ENCODE peak calls at places on chromosomes 7 and 10, in six cellular contexts. One of them, this sample, is unnamed.
A peak's percentile ranks its signal among the peaks of the same experiment; 100 is the strongest.

GRCh38 chr10:62934258-62934657 is 118.1 kb upstream of the EGR2 start:
- DNase-seq in IMR-90: no peak
- DNase-seq in brain microvascular endothelial cell: no peak
- DNase-seq in testis: no peak
- DNase-seq in GM06990: no peak
- DNase-seq in thoracic aorta: no peak
- DNase-seq in this sample: no peak

GRCh38 chr7:27160147-27160545 is 3.7 kb upstream of the HOXA7 start:
- DNase-seq in IMR-90: no peak
- DNase-seq in brain microvascular endothelial cell: no peak
- DNase-seq in testis: no peak
- DNase-seq in GM06990: no peak
- DNase-seq in thoracic aorta: no peak
- DNase-seq in this sample: no peak

GRCh38 chr10:86964061-86964846 is 4.0 kb upstream of the ADIRF start:
- DNase-seq in IMR-90: no peak
- DNase-seq in brain microvascular endothelial cell: no peak
- DNase-seq in testis: peak; percentile 12
- DNase-seq in GM06990: peak; percentile 18
- DNase-seq in thoracic aorta: no peak
- DNase-seq in this sample: peak; percentile 29

GRCh38 chr10:51302316-51302715 is 228.0 kb downstream of the PRKG1 start:
- DNase-seq in IMR-90: peak; percentile 69
- DNase-seq in brain microvascular endothelial cell: no peak
- DNase-seq in testis: no peak
- DNase-seq in GM06990: no peak
- DNase-seq in thoracic aorta: no peak
- DNase-seq in this sample: no peak

GRCh38 chr7:31735991-31736982 is 49.3 kb downstream of the PPP1R17 start:
- DNase-seq in IMR-90: peak; percentile 51
- DNase-seq in brain microvascular endothelial cell: peak; percentile 48
- DNase-seq in testis: peak; percentile 73
- DNase-seq in GM06990: peak; percentile 13
- DNase-seq in thoracic aorta: no peak
- DNase-seq in this sample: no peak

GRCh38 chr10:125204400-125204799 is 44.0 kb upstream of the CTBP2 start:
- DNase-seq in IMR-90: no peak
- DNase-seq in brain microvascular endothelial cell: no peak
- DNase-seq in testis: no peak
- DNase-seq in GM06990: no peak
- DNase-seq in thoracic aorta: no peak
- DNase-seq in this sample: no peak

GRCh38 chr10:118401708-118402107 is 59.6 kb upstream of the FAM204A start:
- DNase-seq in IMR-90: no peak
- DNase-seq in brain microvascular endothelial cell: no peak
- DNase-seq in testis: no peak
- DNase-seq in GM06990: no peak
- DNase-seq in thoracic aorta: no peak
- DNase-seq in this sample: no peak

GRCh38 chr7:142348100-142348499 is 90.2 kb upstream of the PRSS58 start:
- DNase-seq in IMR-90: no peak
- DNase-seq in brain microvascular endothelial cell: no peak
- DNase-seq in testis: no peak
- DNase-seq in GM06990: no peak
- DNase-seq in thoracic aorta: no peak
- DNase-seq in this sample: no peak

GRCh38 chr7:155291045-155291530 is 6.6 kb upstream of the INSIG1 start:
- DNase-seq in IMR-90: peak; percentile 66
- DNase-seq in brain microvascular endothelial cell: peak; percentile 69
- DNase-seq in testis: no peak
- DNase-seq in GM06990: no peak
- DNase-seq in thoracic aorta: no peak
- DNase-seq in this sample: no peak

GRCh38 chr7:31890198-31890597 is 180.0 kb downstream of the PDE1C start:
- DNase-seq in IMR-90: peak; percentile 33
- DNase-seq in brain microvascular endothelial cell: no peak
- DNase-seq in testis: peak; percentile 23
- DNase-seq in GM06990: peak; percentile 52
- DNase-seq in thoracic aorta: no peak
- DNase-seq in this sample: no peak

GRCh38 chr10:71551970-71552369 is 155.2 kb downstream of the CDH23 start:
- DNase-seq in IMR-90: no peak
- DNase-seq in brain microvascular endothelial cell: no peak
- DNase-seq in testis: no peak
- DNase-seq in GM06990: no peak
- DNase-seq in thoracic aorta: no peak
- DNase-seq in this sample: no peak

GRCh38 chr7:112430649-112431048 is 19.6 kb upstream of the IFRD1 start:
- DNase-seq in IMR-90: no peak
- DNase-seq in brain microvascular endothelial cell: no peak
- DNase-seq in testis: no peak
- DNase-seq in GM06990: no peak
- DNase-seq in thoracic aorta: no peak
- DNase-seq in this sample: no peak

GRCh38 chr7:99001482-99002145 is 123.3 kb downstream of the TRRAP start:
- DNase-seq in IMR-90: no peak
- DNase-seq in brain microvascular endothelial cell: peak; percentile 6
- DNase-seq in testis: peak; percentile 7
- DNase-seq in GM06990: no peak
- DNase-seq in thoracic aorta: no peak
- DNase-seq in this sample: no peak

GRCh38 chr7:25595931-25596330 is 367.6 kb upstream of the NPVF start:
- DNase-seq in IMR-90: no peak
- DNase-seq in brain microvascular endothelial cell: no peak
- DNase-seq in testis: no peak
- DNase-seq in GM06990: no peak
- DNase-seq in thoracic aorta: no peak
- DNase-seq in this sample: no peak

GRCh38 chr7:43869898-43870240 is 552 bp upstream of the MRPS24 start:
- DNase-seq in IMR-90: peak; percentile 96
- DNase-seq in brain microvascular endothelial cell: peak; percentile 87
- DNase-seq in testis: peak; percentile 22
- DNase-seq in GM06990: no peak
- DNase-seq in thoracic aorta: no peak
- DNase-seq in this sample: no peak

GRCh38 chr10:15865304-15865703 is 5.0 kb upstream of the MINDY3 start:
- DNase-seq in IMR-90: no peak
- DNase-seq in brain microvascular endothelial cell: no peak
- DNase-seq in testis: no peak
- DNase-seq in GM06990: no peak
- DNase-seq in thoracic aorta: no peak
- DNase-seq in this sample: no peak

GRCh38 chr7:137020351-137020750 is 151.9 kb downstream of the CHRM2 start:
- DNase-seq in IMR-90: peak; percentile 45
- DNase-seq in brain microvascular endothelial cell: peak; percentile 31
- DNase-seq in testis: no peak
- DNase-seq in GM06990: no peak
- DNase-seq in thoracic aorta: no peak
- DNase-seq in this sample: no peak

GRCh38 chr10:113058175-113058961 is 108.3 kb downstream of the TCF7L2 start:
- DNase-seq in IMR-90: peak; percentile 78
- DNase-seq in brain microvascular endothelial cell: peak; percentile 58
- DNase-seq in testis: no peak
- DNase-seq in GM06990: no peak
- DNase-seq in thoracic aorta: no peak
- DNase-seq in this sample: no peak

GRCh38 chr10:33134011-33134751 is 176.2 kb upstream of the ITGB1 start:
- DNase-seq in IMR-90: peak; percentile 88
- DNase-seq in brain microvascular endothelial cell: peak; percentile 53
- DNase-seq in testis: no peak
- DNase-seq in GM06990: no peak
- DNase-seq in thoracic aorta: peak; percentile 59
- DNase-seq in this sample: peak; percentile 55

GRCh38 chr7:25216837-25217236 is 11.4 kb downstream of the NPVF start:
- DNase-seq in IMR-90: peak; percentile 38
- DNase-seq in brain microvascular endothelial cell: no peak
- DNase-seq in testis: no peak
- DNase-seq in GM06990: peak; percentile 9
- DNase-seq in thoracic aorta: no peak
- DNase-seq in this sample: no peak

DNA sequence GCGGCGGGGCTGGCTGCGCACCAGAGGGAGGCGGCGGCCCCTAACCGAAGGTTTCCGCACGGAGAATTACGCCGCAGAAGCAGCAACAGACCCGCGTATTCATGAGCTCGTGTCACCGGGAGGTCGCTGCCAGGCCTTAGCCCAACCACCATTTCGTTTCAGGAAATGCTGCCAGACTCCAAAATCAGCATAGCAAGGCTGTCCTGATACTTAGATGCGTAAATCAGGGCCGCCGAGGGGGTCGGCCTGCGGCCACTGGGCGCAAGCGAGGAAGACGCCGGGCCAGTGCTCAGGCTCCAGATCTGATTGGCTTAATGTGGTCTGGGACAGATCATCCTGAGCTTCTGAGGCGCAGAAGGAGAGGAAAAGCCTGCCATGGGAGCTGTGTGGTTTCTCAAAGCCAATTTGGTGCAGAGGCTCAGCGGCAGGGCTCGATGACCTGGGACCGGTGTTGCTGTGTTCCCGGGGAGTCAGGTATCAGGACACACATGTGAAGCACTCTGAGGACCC is 247.9 kb downstream of the BAMBI start:
- DNase-seq in IMR-90: no peak
- DNase-seq in brain microvascular endothelial cell: no peak
- DNase-seq in testis: no peak
- DNase-seq in GM06990: no peak
- DNase-seq in thoracic aorta: no peak
- DNase-seq in this sample: no peak
- H3K27me3 ChIP-seq in IMR-90: no peaks in the 10 kb centered on the region
- H3K27me3 ChIP-seq in brain microvascular endothelial cell: no peaks in the 10 kb centered on the region
- H3K27me3 ChIP-seq in testis: no peaks in the 10 kb centered on the region
- H3K27me3 ChIP-seq in GM06990: no peaks in the 10 kb centered on the region
- H3K27me3 ChIP-seq in thoracic aorta: no peaks in the 10 kb centered on the region
- H3K27me3 ChIP-seq in this sample: no peaks in the 10 kb centered on the region

DNA sequence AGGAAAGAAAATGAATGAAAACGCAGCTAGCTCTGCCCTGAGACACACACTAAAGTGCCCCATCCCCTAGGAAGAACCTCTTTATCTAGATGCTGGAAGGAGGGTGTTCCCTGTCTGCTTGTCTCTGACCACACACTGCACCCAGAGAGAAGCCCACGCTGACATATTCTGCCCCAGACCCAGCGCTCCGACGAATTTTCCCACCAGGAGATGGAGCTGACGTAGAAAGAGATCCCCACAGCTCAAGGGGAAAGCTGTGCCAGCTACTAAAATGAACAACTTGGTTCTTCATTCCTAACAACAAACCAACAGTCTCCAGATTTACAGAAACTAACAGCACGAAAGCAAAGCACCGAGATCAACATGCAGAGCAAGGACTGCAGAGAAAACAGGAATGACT is 73.3 kb downstream of the KIAA1549 start:
- DNase-seq in IMR-90: no peak
- DNase-seq in brain microvascular endothelial cell: no peak
- DNase-seq in testis: no peak
- DNase-seq in GM06990: no peak
- DNase-seq in thoracic aorta: no peak
- DNase-seq in this sample: no peak
- TF ChIP-seq CTCF in IMR-90: no peak
- TF ChIP-seq CTCF in brain microvascular endothelial cell: no peak
- TF ChIP-seq CTCF in testis: no peak
- TF ChIP-seq CTCF in GM06990: no peak
- TF ChIP-seq CTCF in thoracic aorta: no peak
- TF ChIP-seq CTCF in this sample: no peak

DNA sequence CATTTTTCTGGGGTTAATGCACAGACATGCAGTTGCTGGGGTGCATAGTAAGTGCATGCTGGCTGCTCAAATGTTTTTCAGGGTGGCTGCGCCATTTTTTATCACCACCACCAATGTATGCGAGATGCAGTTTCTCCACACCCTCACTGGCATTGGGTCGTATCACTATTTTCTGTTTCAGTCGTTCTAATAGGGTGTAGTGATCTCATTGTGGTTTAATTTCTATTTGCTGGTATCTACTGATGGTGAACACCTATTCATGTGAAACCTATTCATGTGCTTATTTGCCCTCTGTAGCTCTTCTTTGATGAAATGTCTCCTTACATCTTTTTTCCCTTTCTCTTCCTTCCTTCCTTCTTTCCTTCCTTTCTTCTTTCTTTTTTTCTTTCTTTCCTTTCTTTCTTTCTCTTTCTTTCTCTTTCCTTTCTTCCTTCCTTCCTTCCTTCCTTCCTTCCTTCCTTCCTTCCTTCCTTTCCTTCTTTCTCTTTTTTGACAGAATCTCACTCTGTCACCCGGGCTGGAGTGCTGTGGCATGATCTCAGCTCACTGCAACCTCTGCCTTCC is 84.3 kb downstream of the ELFN1 start:
- DNase-seq in IMR-90: no peak
- DNase-seq in brain microvascular endothelial cell: no peak
- DNase-seq in testis: no peak
- DNase-seq in GM06990: no peak
- DNase-seq in thoracic aorta: no peak
- DNase-seq in this sample: no peak
- H3K27me3 ChIP-seq in IMR-90: peaks cover 24% of the 10 kb centered on the region
- H3K27me3 ChIP-seq in brain microvascular endothelial cell: peaks cover 9% of the 10 kb centered on the region
- H3K27me3 ChIP-seq in testis: no peaks in the 10 kb centered on the region
- H3K27me3 ChIP-seq in GM06990: no peaks in the 10 kb centered on the region
- H3K27me3 ChIP-seq in thoracic aorta: no peaks in the 10 kb centered on the region
- H3K27me3 ChIP-seq in this sample: peaks cover 9% of the 10 kb centered on the region

GRCh38 chr7:108248418-108248817 is 118.3 kb upstream of the LAMB4 start:
- DNase-seq in IMR-90: no peak
- DNase-seq in brain microvascular endothelial cell: no peak
- DNase-seq in testis: no peak
- DNase-seq in GM06990: no peak
- DNase-seq in thoracic aorta: no peak
- DNase-seq in this sample: no peak

GRCh38 chr7:108247646-108248045 is 117.5 kb upstream of the LAMB4 start:
- DNase-seq in IMR-90: no peak
- DNase-seq in brain microvascular endothelial cell: no peak
- DNase-seq in testis: no peak
- DNase-seq in GM06990: no peak
- DNase-seq in thoracic aorta: no peak
- DNase-seq in this sample: no peak

GRCh38 chr7:108244110-108244509 is 113.9 kb upstream of the LAMB4 start:
- DNase-seq in IMR-90: no peak
- DNase-seq in brain microvascular endothelial cell: no peak
- DNase-seq in testis: no peak
- DNase-seq in GM06990: no peak
- DNase-seq in thoracic aorta: no peak
- DNase-seq in this sample: no peak

GRCh38 chr7:108245523-108246226 is 115.5 kb upstream of the LAMB4 start:
- DNase-seq in IMR-90: no peak
- DNase-seq in brain microvascular endothelial cell: no peak
- DNase-seq in testis: no peak
- DNase-seq in GM06990: no peak
- DNase-seq in thoracic aorta: no peak
- DNase-seq in this sample: no peak

DNA sequence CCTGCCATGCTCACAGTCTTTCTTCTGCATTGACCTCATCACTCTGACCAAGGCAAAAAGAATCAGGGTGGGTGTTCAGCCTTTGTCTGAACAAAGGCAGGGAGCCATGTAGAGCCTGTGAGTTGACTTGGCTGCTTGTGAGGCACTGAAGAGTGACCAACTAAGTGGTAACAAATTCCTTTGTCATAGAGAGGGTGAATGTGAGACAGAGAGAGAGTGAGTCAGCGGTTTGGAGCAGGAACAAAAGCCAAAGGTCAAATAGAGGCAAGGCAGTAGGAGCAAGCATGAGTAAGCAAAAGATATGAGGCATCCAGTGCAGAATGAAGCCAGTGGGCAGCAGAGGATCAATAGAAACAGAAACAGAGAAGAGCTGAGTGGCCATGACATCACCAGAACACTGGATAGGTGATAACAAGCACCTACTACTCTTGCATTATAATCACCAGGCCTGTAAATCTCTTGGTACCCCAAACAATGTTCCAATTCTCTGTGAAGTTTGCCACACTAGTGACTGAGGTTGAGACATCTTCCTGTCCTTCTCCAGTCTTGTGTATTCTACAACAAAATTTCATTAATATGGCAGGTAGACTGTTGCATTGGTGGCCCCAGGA is 116.2 kb upstream of the LAMB4 start:
- DNase-seq in IMR-90: peak; percentile 96
- DNase-seq in brain microvascular endothelial cell: peak; percentile 95
- DNase-seq in testis: no peak
- DNase-seq in GM06990: peak; percentile 52
- DNase-seq in thoracic aorta: no peak
- DNase-seq in this sample: no peak
- TF ChIP-seq CTCF in IMR-90: peak; percentile 26
- TF ChIP-seq CTCF in brain microvascular endothelial cell: peak; percentile 42
- TF ChIP-seq CTCF in testis: no peak
- TF ChIP-seq CTCF in GM06990: no peak
- TF ChIP-seq CTCF in thoracic aorta: no peak
- TF ChIP-seq CTCF in this sample: no peak